ENCODE peak calls at places on chromosomes 7 and 10, in ten cellular contexts. I, S, P, W, Y, F, O, Q, Z and R are unnamed samples.
A peak's percentile ranks its signal among the peaks of the same experiment; 100 is the strongest.

GRCh38 chr10:7544203-7544602 is 122.6 kb downstream of the ITIH5 start:
- DNase-seq in I (no peak), S (no peak), P (no peak), W (no peak), Y (no peak), F (no peak), O (no peak), Q (no peak), Z (no peak), R (no peak)

GRCh38 chr10:6607187-6607586 is 27.1 kb upstream of the PRKCQ start:
- DNase-seq in I (no peak), S (no peak), P (no peak), W (no peak), Y (no peak), F (no peak), O (no peak), Q (no peak), Z (peak; percentile 84), R (no peak)

GRCh38 chr10:132847416-132847777 is 61.5 kb upstream of the NKX6-2 start:
- DNase-seq in I (no peak), S (no peak), P (no peak), W (no peak), Y (peak; percentile 17), F (no peak), O (no peak), Q (peak; percentile 5), Z (no peak), R (no peak)

GRCh38 chr10:100184426-100185219 is 1.2 kb downstream of the ERLIN1 start:
- DNase-seq in I (peak; percentile 62), S (peak; percentile 27), P (no peak), W (no peak), Y (no peak), F (peak; percentile 17), O (no peak), Q (no peak), Z (no peak), R (peak; percentile 33)

GRCh38 chr10:121804460-121804859 is 123.4 kb downstream of the ATE1 start:
- DNase-seq in I (no peak), S (peak; percentile 74), P (no peak), W (no peak), Y (no peak), F (peak; percentile 40), O (no peak), Q (no peak), Z (no peak), R (no peak)

GRCh38 chr7:36192050-36192824 is 39.2 kb downstream of the EEPD1 start:
- DNase-seq in I (no peak), S (peak; percentile 44), P (no peak), W (no peak), Y (peak; percentile 75), F (peak; percentile 88), O (no peak), Q (no peak), Z (no peak), R (no peak)

GRCh38 chr7:147547252-147547897 is 1043.2 kb upstream of the C7orf33 start:
- DNase-seq in I (peak; percentile 84), S (no peak), P (no peak), W (peak; percentile 34), Y (no peak), F (no peak), O (peak; percentile 40), Q (no peak), Z (no peak), R (peak; percentile 22)

GRCh38 chr10:51129946-51130554 is 55.8 kb downstream of the PRKG1 start:
- DNase-seq in I (no peak), S (no peak), P (no peak), W (no peak), Y (no peak), F (no peak), O (no peak), Q (no peak), Z (no peak), R (no peak)

GRCh38 chr7:45072131-45073030 is 16.4 kb downstream of the NACAD start:
- DNase-seq in I (no peak), S (no peak), P (no peak), W (no peak), Y (no peak), F (no peak), O (no peak), Q (no peak), Z (no peak), R (no peak)

GRCh38 chr10:21740989-21741388 is 207.0 kb downstream of the MLLT10 start:
- DNase-seq in I (no peak), S (no peak), P (no peak), W (no peak), Y (no peak), F (no peak), O (no peak), Q (no peak), Z (peak; percentile 73), R (no peak)

GRCh38 chr10:21464134-21464533 is 61.3 kb downstream of the SKIDA1 start:
- DNase-seq in I (no peak), S (no peak), P (no peak), W (no peak), Y (no peak), F (peak; percentile 71), O (no peak), Q (no peak), Z (no peak), R (no peak)

GRCh38 chr10:93313798-93314197 is 168.3 kb downstream of the MYOF start:
- DNase-seq in I (no peak), S (no peak), P (no peak), W (no peak), Y (no peak), F (no peak), O (no peak), Q (no peak), Z (no peak), R (no peak)

GRCh38 chr10:132195366-132196075 is 8.8 kb downstream of the DPYSL4 start:
- DNase-seq in I (no peak), S (no peak), P (no peak), W (no peak), Y (peak; percentile 36), F (no peak), O (no peak), Q (no peak), Z (no peak), R (no peak)

GRCh38 chr10:96287392-96288105 is 16.2 kb upstream of the BLNK start:
- DNase-seq in I (no peak), S (peak; percentile 1), P (no peak), W (peak; percentile 24), Y (no peak), F (no peak), O (peak; percentile 76), Q (no peak), Z (no peak), R (peak; percentile 64)

GRCh38 chr10:88553116-88553752 is 29.9 kb downstream of the RNLS start:
- DNase-seq in I (peak; percentile 74), S (peak; percentile 89), P (no peak), W (no peak), Y (no peak), F (peak; percentile 75), O (peak; percentile 51), Q (peak; percentile 67), Z (peak; percentile 33), R (peak; percentile 37)

GRCh38 chr10:29381230-29381563 is 92.3 kb downstream of the LYZL1 start:
- DNase-seq in I (no peak), S (no peak), P (no peak), W (no peak), Y (no peak), F (no peak), O (no peak), Q (no peak), Z (no peak), R (no peak)

GRCh38 chr10:10432306-10433035 is 585.2 kb upstream of the CELF2 start:
- DNase-seq in I (peak; percentile 86), S (no peak), P (no peak), W (no peak), Y (no peak), F (no peak), O (no peak), Q (no peak), Z (no peak), R (no peak)

GRCh38 chr7:89053130-89053529 is 257.6 kb upstream of the TEX47 start:
- DNase-seq in I (no peak), S (no peak), P (no peak), W (no peak), Y (no peak), F (no peak), O (no peak), Q (no peak), Z (no peak), R (no peak)

GRCh38 chr10:130350996-130351395 is 214.8 kb downstream of the GLRX3 start:
- DNase-seq in I (no peak), S (no peak), P (no peak), W (no peak), Y (no peak), F (no peak), O (no peak), Q (no peak), Z (no peak), R (no peak)

GRCh38 chr10:93875032-93875358 is 18.8 kb upstream of the SLC35G1 start:
- DNase-seq in I (no peak), S (no peak), P (peak; percentile 29), W (no peak), Y (no peak), F (peak; percentile 24), O (no peak), Q (no peak), Z (no peak), R (no peak)

GRCh38 chr7:142188846-142189245 is 69.0 kb downstream of the PRSS58 start:
- DNase-seq in I (peak; percentile 5), S (peak; percentile 18), P (no peak), W (peak; percentile 6), Y (no peak), F (no peak), O (no peak), Q (no peak), Z (no peak), R (no peak)

GRCh38 chr10:43307306-43307705 is 40.4 kb upstream of the RASGEF1A start:
- DNase-seq in I (no peak), S (no peak), P (no peak), W (no peak), Y (no peak), F (no peak), O (no peak), Q (no peak), Z (no peak), R (no peak)

GRCh38 chr10:132447446-132448247 is 50.6 kb downstream of the PWWP2B start:
- DNase-seq in I (no peak), S (peak; percentile 53), P (no peak), W (no peak), Y (no peak), F (peak; percentile 57), O (peak; percentile 81), Q (peak; percentile 65), Z (peak; percentile 83), R (peak; percentile 72)

GRCh38 chr10:9010093-9010492 is 955.6 kb downstream of the GATA3 start:
- DNase-seq in I (no peak), S (no peak), P (no peak), W (no peak), Y (no peak), F (no peak), O (no peak), Q (no peak), Z (peak; percentile 62), R (no peak)

GRCh38 chr7:46411236-46411635 is 490.2 kb upstream of the IGFBP3 start:
- DNase-seq in I (no peak), S (no peak), P (no peak), W (no peak), Y (no peak), F (no peak), O (no peak), Q (no peak), Z (no peak), R (no peak)

GRCh38 chr10:72260588-72261322 is 13.0 kb upstream of the DDIT4 start:
- DNase-seq in I (peak; percentile 92), S (peak; percentile 72), P (peak; percentile 95), W (no peak), Y (peak; percentile 88), F (peak; percentile 66), O (peak; percentile 68), Q (peak; percentile 91), Z (peak; percentile 77), R (peak; percentile 89)

GRCh38 chr7:111958889-111959288 is 247.3 kb downstream of the DOCK4 start:
- DNase-seq in I (peak; percentile 24), S (no peak), P (no peak), W (peak; percentile 55), Y (no peak), F (no peak), O (no peak), Q (no peak), Z (no peak), R (no peak)